ENCODE peak calls at places on chromosomes 3 and 15, in four cellular contexts. J, K, R and O are unnamed samples. For H3K36me3, the result is how much of the 10 kb centered on the place peaks cover.

GRCh38 chr15:64915518-64916227 is 4.0 kb downstream of the ANKDD1A start:
- DNase-seq in J (no peak), K (no peak), R (no peak), O (no peak)

GRCh38 chr3:160554980-160555379 is 10.4 kb downstream of the KPNA4 start:
- DNase-seq in J (no peak), K (no peak), R (no peak), O (no peak)

GRCh38 chr3:164222200-164222599 is 856.1 kb downstream of the SI start:
- DNase-seq in J (no peak), K (no peak), R (no peak), O (no peak)

GRCh38 chr15:41997845-41998244 is 23.0 kb downstream of the PLA2G4E start:
- DNase-seq in J (no peak), K (no peak), R (no peak), O (no peak)

GRCh38 chr3:172341482-172342059 is 106.7 kb downstream of the GHSR start:
- DNase-seq in J (no peak), K (no peak), R (no peak), O (no peak)

GRCh38 chr3:39809181-39809994 is at the start of gene MYRIP:
- DNase-seq in J (peak), K (peak), R (peak), O (no peak)

GRCh38 chr15:38297623-38298388 is 45.2 kb downstream of the SPRED1 start:
- DNase-seq in J (no peak), K (no peak), R (no peak), O (no peak)

GRCh38 chr3:73674280-73674679 is 49.5 kb upstream of the PDZRN3 start:
- DNase-seq in J (no peak), K (no peak), R (no peak), O (no peak)

GRCh38 chr3:195384952-195385351 is 57.9 kb downstream of the ACAP2 start:
- DNase-seq in J (no peak), K (no peak), R (no peak), O (no peak)

GRCh38 chr3:127809211-127809610 is 13.1 kb downstream of the MGLL start:
- DNase-seq in J (no peak), K (no peak), R (no peak), O (no peak)

GRCh38 chr3:127811717-127812116 is 10.6 kb downstream of the MGLL start:
- DNase-seq in J (no peak), K (no peak), R (no peak), O (no peak)

GRCh38 chr3:127805026-127805753 is 17.1 kb downstream of the MGLL start:
- DNase-seq in J (no peak), K (no peak), R (no peak), O (no peak)

GRCh38 chr3:127809611-127810010 is 12.7 kb downstream of the MGLL start:
- DNase-seq in J (no peak), K (no peak), R (no peak), O (no peak)

GRCh38 chr3:127808197-127808596 is 14.1 kb downstream of the MGLL start:
- DNase-seq in J (no peak), K (no peak), R (no peak), O (no peak)
- TF ChIP-seq CTCF in J (no peak), K (no peak), R (no peak), O (no peak)

GRCh38 chr3:31225923-31226322 is 306.8 kb upstream of the STT3B start:
- DNase-seq in J (no peak), K (no peak), R (no peak), O (no peak)

GRCh38 chr3:31227152-31227581 is 305.6 kb upstream of the STT3B start:
- DNase-seq in J (no peak), K (no peak), R (no peak), O (no peak)

GRCh38 chr3:31223278-31223677 is 309.4 kb upstream of the STT3B start:
- DNase-seq in J (no peak), K (no peak), R (no peak), O (no peak)

GRCh38 chr3:31224936-31225335 is 307.8 kb upstream of the STT3B start:
- DNase-seq in J (no peak), K (no peak), R (no peak), O (no peak)

DNA sequence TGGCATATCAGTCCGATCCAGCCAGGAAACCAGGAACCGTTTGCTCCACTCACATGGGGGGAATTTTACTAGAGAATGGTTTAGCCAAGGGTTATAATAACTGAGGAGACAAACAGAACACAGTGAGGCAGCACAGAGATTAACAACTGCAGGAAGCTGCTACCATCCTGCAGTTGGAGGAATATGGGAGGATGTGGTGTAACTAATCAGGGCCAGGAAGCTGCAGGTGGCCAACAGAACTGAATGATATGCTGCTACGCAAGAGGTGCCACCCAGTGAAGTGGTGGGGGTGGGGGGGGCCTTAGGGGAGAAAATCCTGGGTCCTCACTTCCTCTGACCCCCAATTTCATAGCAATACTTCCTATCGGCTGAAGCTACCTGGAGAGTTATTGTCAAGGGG is 306.4 kb upstream of the STT3B start:
- DNase-seq in J (no peak), K (no peak), R (no peak), O (no peak)
- H3K4me3 ChIP-seq in J (no peak), K (no peak), R (no peak), O (no peak)

GRCh38 chr15:60471314-60471713 is 7.6 kb downstream of the ICE2 start:
- DNase-seq in J (no peak), K (no peak), R (no peak), O (no peak)

GRCh38 chr15:60473135-60473534 is 5.8 kb downstream of the ICE2 start:
- DNase-seq in J (no peak), K (no peak), R (no peak), O (no peak)

GRCh38 chr15:60464836-60465630 is 13.9 kb downstream of the ICE2 start:
- DNase-seq in J (no peak), K (no peak), R (no peak), O (no peak)

DNA sequence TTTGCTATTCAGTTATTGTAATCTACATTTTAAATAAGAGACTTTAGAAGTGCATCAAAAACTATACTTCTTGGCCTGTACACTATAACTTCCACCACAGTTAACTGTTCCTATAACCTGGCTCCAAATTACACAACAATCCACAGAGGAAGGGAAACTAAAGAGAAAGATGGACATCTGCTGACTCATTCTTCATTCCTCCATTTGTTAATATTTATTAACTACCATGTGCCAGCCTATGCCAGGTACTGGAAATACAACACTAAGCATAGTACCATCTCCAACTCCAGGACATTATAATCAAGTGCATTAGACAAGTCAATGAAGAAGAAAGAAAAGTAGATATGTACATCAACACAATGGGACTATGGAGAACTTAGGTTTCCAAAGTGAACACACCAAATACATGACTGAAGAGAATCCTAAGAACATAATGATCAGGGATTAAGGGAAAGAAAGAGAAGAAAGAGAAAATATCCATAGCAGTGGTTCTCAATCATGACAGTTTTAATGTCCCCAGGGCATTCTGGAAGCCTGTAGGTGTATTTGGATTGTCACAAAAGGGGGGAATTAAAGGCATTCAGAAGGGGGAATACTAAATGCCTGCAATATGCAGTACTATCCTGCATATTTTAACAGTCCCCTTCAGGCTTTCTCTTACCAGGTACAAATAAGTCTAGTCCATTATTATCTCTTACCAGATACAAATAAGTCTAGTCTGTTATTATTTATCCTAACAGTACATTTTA is 8.9 kb downstream of the ICE2 start:
- DNase-seq in J (no peak), K (no peak), R (no peak), O (no peak)
- H3K36me3 ChIP-seq in J (under half), K (under half), R (under half), O (under half)

GRCh38 chr3:139202226-139202958 is 141.4 kb upstream of the MRPS22 start:
- DNase-seq in J (no peak), K (no peak), R (peak), O (no peak)
- TF ChIP-seq CTCF in J (no peak), K (no peak), R (peak), O (no peak)

DNA sequence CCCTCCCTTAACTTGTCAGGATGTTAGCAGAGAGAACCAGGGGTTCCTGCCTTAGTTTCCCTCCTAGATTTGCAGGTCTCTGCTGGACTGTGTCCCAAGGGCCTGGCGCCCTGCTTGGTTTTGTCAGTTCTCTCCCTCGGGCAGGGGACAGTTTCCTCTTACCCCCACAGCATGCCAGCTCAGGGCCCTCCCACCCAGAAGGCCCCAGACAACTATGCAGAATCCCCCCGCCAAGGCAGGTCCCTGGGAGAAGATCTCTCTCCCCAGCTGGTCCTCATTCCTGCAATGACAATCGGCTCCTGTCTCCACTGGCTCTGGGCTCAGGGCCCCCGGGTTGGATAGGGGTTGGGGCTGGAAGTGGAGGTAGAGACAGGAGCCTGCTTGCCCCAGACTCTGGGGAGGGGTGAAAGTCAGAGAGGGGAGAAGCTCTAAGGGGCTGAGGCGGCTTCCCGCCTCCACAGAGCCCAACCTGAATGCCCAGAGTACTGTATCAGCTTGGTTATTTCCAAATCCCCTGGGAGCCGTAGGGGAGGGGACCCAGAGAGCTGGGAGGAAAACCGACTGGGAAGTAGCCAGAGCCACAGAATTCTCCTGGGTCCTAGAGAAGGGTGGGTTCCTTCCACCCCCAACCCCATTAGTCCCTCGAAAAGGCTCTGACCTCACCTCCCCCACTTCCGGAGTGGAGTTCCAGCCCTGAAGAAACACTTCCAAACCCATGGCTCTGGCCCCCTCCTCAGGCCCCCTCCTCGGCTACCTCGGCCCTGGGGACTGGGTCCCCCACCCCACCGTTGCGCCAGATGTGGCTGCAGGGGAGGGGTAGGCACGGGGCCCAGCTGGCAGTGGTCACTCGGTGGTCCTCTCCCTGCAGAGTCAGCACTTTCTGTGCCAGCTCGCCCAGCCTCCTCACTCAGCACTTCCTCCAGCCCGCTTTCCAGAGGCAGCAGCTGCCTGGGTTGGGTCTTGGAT is 3.8 kb upstream of the LOXL1 start:
- DNase-seq in J (no peak), K (no peak), R (no peak), O (no peak)
- H3K4me3 ChIP-seq in J (no peak), K (no peak), R (no peak), O (no peak)